ENCODE peak calls at places on chromosomes 5 and 9, in eight cellular contexts. One of them, this sample, is unnamed.

GRCh38 chr9:2663486-2663885 is 41.9 kb downstream of the VLDLR start:
- ATAC-seq in GM12878: no peak
- ATAC-seq in upper lobe of left lung: no peak
- ATAC-seq in K562: no peak
- ATAC-seq in HCT116: no peak
- ATAC-seq in Panc1: no peak
- ATAC-seq in HepG2: no peak
- ATAC-seq in GM23338: no peak
- ATAC-seq in this sample: no peak

GRCh38 chr9:85599540-85600140 is 142.1 kb downstream of the AGTPBP1 start:
- ATAC-seq in GM12878: no peak
- ATAC-seq in upper lobe of left lung: no peak
- ATAC-seq in K562: no peak
- ATAC-seq in HCT116: no peak
- ATAC-seq in Panc1: no peak
- ATAC-seq in HepG2: no peak
- ATAC-seq in GM23338: no peak
- ATAC-seq in this sample: no peak

GRCh38 chr5:131647078-131647769 is 12.2 kb upstream of the RAPGEF6 start:
- ATAC-seq in GM12878: peak; percentile 94
- ATAC-seq in upper lobe of left lung: no peak
- ATAC-seq in K562: peak; percentile 62
- ATAC-seq in HCT116: no peak
- ATAC-seq in Panc1: no peak
- ATAC-seq in HepG2: no peak
- ATAC-seq in GM23338: no peak
- ATAC-seq in this sample: no peak

GRCh38 chr5:19200251-19200650 is 787.7 kb downstream of the CDH18 start:
- ATAC-seq in GM12878: no peak
- ATAC-seq in upper lobe of left lung: no peak
- ATAC-seq in K562: no peak
- ATAC-seq in HCT116: no peak
- ATAC-seq in Panc1: no peak
- ATAC-seq in HepG2: no peak
- ATAC-seq in GM23338: no peak
- ATAC-seq in this sample: no peak

GRCh38 chr9:130461218-130461630 is 16.5 kb downstream of the ASS1 start:
- ATAC-seq in GM12878: peak; percentile 94
- ATAC-seq in upper lobe of left lung: peak; percentile 52
- ATAC-seq in K562: peak; percentile 84
- ATAC-seq in HCT116: peak; percentile 87
- ATAC-seq in Panc1: peak; percentile 82
- ATAC-seq in HepG2: peak; percentile 72
- ATAC-seq in GM23338: peak; percentile 88
- ATAC-seq in this sample: peak; percentile 44

GRCh38 chr5:58133631-58134296 is 326.1 kb downstream of the PLK2 start:
- ATAC-seq in GM12878: no peak
- ATAC-seq in upper lobe of left lung: no peak
- ATAC-seq in K562: no peak
- ATAC-seq in HCT116: no peak
- ATAC-seq in Panc1: no peak
- ATAC-seq in HepG2: no peak
- ATAC-seq in GM23338: no peak
- ATAC-seq in this sample: no peak

GRCh38 chr9:18855636-18856035 is 177.4 kb downstream of the SAXO1 start:
- ATAC-seq in GM12878: no peak
- ATAC-seq in upper lobe of left lung: no peak
- ATAC-seq in K562: no peak
- ATAC-seq in HCT116: no peak
- ATAC-seq in Panc1: no peak
- ATAC-seq in HepG2: no peak
- ATAC-seq in GM23338: no peak
- ATAC-seq in this sample: no peak

GRCh38 chr5:178642351-178642909 is 15.6 kb upstream of the CLK4 start:
- ATAC-seq in GM12878: no peak
- ATAC-seq in upper lobe of left lung: no peak
- ATAC-seq in K562: no peak
- ATAC-seq in HCT116: no peak
- ATAC-seq in Panc1: peak; percentile 86
- ATAC-seq in HepG2: no peak
- ATAC-seq in GM23338: no peak
- ATAC-seq in this sample: no peak

GRCh38 chr9:71157731-71158130 is 36.3 kb upstream of the TRPM3 start:
- ATAC-seq in GM12878: no peak
- ATAC-seq in upper lobe of left lung: no peak
- ATAC-seq in K562: no peak
- ATAC-seq in HCT116: no peak
- ATAC-seq in Panc1: no peak
- ATAC-seq in HepG2: no peak
- ATAC-seq in GM23338: no peak
- ATAC-seq in this sample: no peak

GRCh38 chr9:92404437-92404836 is at the start of gene OGN:
- ATAC-seq in GM12878: no peak
- ATAC-seq in upper lobe of left lung: no peak
- ATAC-seq in K562: no peak
- ATAC-seq in HCT116: no peak
- ATAC-seq in Panc1: no peak
- ATAC-seq in HepG2: no peak
- ATAC-seq in GM23338: no peak
- ATAC-seq in this sample: no peak

GRCh38 chr5:73603998-73604397 is 22.0 kb upstream of the ARHGEF28 start:
- ATAC-seq in GM12878: no peak
- ATAC-seq in upper lobe of left lung: no peak
- ATAC-seq in K562: no peak
- ATAC-seq in HCT116: no peak
- ATAC-seq in Panc1: no peak
- ATAC-seq in HepG2: no peak
- ATAC-seq in GM23338: no peak
- ATAC-seq in this sample: no peak

GRCh38 chr9:101639301-101639700 is 44.5 kb upstream of the PPP3R2 start:
- ATAC-seq in GM12878: no peak
- ATAC-seq in upper lobe of left lung: no peak
- ATAC-seq in K562: no peak
- ATAC-seq in HCT116: no peak
- ATAC-seq in Panc1: no peak
- ATAC-seq in HepG2: no peak
- ATAC-seq in GM23338: no peak
- ATAC-seq in this sample: no peak

GRCh38 chr9:2290382-2290781 is 275.2 kb downstream of the SMARCA2 start:
- ATAC-seq in GM12878: no peak
- ATAC-seq in upper lobe of left lung: no peak
- ATAC-seq in K562: no peak
- ATAC-seq in HCT116: no peak
- ATAC-seq in Panc1: no peak
- ATAC-seq in HepG2: no peak
- ATAC-seq in GM23338: no peak
- ATAC-seq in this sample: no peak

GRCh38 chr9:5582835-5583195 is 46.1 kb upstream of the RIC1 start:
- ATAC-seq in GM12878: peak; percentile 73
- ATAC-seq in upper lobe of left lung: no peak
- ATAC-seq in K562: no peak
- ATAC-seq in HCT116: no peak
- ATAC-seq in Panc1: no peak
- ATAC-seq in HepG2: no peak
- ATAC-seq in GM23338: no peak
- ATAC-seq in this sample: peak; percentile 57

GRCh38 chr5:141603912-141604311 is 14.9 kb downstream of the DIAPH1 start:
- ATAC-seq in GM12878: no peak
- ATAC-seq in upper lobe of left lung: no peak
- ATAC-seq in K562: peak; percentile 5
- ATAC-seq in HCT116: peak; percentile 27
- ATAC-seq in Panc1: no peak
- ATAC-seq in HepG2: no peak
- ATAC-seq in GM23338: peak; percentile 59
- ATAC-seq in this sample: no peak

GRCh38 chr5:94028001-94028400 is 286.6 kb upstream of the POU5F2 start:
- ATAC-seq in GM12878: no peak
- ATAC-seq in upper lobe of left lung: no peak
- ATAC-seq in K562: no peak
- ATAC-seq in HCT116: no peak
- ATAC-seq in Panc1: no peak
- ATAC-seq in HepG2: no peak
- ATAC-seq in GM23338: no peak
- ATAC-seq in this sample: no peak

GRCh38 chr5:76556511-76557221 is 66.5 kb downstream of the F2RL2 start:
- ATAC-seq in GM12878: peak; percentile 98
- ATAC-seq in upper lobe of left lung: no peak
- ATAC-seq in K562: peak; percentile 29
- ATAC-seq in HCT116: no peak
- ATAC-seq in Panc1: no peak
- ATAC-seq in HepG2: no peak
- ATAC-seq in GM23338: no peak
- ATAC-seq in this sample: no peak

DNA sequence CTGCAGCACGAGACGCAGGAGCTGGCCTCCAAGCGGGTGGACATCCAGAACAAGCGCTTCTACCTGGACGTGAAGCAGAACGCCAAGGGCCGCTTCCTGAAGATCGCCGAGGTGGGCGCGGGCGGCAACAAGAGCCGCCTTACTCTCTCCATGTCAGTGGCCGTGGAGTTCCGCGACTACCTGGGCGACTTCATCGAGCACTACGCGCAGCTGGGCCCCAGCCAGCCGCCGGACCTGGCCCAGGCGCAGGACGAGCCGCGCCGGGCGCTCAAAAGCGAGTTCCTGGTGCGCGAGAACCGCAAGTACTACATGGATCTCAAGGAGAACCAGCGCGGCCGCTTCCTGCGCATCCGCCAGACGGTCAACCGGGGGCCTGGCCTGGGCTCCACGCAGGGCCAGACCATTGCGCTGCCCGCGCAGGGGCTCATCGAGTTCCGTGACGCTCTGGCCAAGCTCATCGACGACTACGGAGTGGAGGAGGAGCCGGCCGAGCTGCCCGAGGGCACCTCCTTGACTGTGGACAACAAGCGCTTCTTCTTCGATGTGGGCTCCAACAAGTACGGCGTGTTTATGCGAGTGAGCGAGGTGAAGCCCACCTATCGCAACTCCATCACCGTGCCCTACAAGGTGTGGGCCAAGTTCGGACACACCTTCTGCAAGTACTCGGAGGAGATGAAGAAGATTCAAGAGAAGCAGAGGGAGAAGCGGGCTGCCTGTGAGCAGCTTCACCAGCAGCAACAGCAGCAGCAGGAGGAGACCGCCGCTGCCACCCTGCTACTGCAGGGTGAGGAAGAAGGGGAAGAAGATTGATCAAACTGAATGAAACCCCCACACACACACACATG is 654 bp downstream of the PURA start:
- ATAC-seq in GM12878: peak; percentile 48
- ATAC-seq in upper lobe of left lung: peak; percentile 87
- ATAC-seq in K562: peak; percentile 44
- ATAC-seq in HCT116: peak; percentile 16
- ATAC-seq in Panc1: peak; percentile 62
- ATAC-seq in HepG2: peak; percentile 45
- ATAC-seq in GM23338: peak; percentile 10
- ATAC-seq in this sample: peak; percentile 72
- TF ChIP-seq POLR2AphosphoS5 in GM12878: no peak
- TF ChIP-seq POLR2AphosphoS5 in upper lobe of left lung: peak; percentile 49
- TF ChIP-seq POLR2AphosphoS5 in K562: no peak
- TF ChIP-seq POLR2AphosphoS5 in HCT116: no peak
- TF ChIP-seq POLR2AphosphoS5 in Panc1: no peak
- TF ChIP-seq POLR2AphosphoS5 in HepG2: no peak
- TF ChIP-seq POLR2AphosphoS5 in GM23338: no peak
- TF ChIP-seq POLR2AphosphoS5 in this sample: peak; percentile 76

DNA sequence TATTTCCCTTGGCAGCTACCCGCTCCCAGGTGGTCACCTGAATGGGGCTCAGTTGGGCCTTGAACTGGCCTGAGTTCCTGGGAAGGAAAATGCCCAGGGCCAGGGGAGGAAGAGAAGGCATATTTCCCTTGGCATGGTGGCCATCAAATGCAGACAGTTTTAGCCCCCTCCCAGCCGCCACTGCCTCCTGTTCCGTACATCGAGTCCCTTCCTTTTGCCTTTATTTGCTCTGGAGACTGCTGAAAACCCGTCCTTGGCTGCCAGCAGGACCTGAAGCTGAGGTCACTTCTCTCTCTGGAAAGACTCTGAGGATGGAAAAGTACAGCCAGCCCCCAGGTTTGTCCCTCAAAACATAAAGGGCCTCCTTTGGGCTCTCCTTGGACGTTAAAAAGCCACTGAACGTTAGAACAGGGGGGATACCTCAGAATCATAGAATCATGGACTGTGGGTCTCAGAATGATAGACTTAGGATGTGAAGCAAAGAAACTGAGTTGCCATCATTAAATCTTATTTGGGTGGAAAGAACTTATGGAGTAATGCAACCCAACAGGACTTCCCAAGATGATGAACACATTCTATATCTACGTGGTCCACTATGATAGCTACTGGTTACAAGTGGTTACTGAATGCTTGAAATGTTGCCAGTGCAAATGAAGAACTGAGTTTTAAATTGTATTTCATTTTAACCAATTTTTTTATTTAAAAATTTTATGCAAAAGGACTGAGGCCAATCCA is 7.1 kb downstream of the SPARC start:
- ATAC-seq in GM12878: no peak
- ATAC-seq in upper lobe of left lung: no peak
- ATAC-seq in K562: no peak
- ATAC-seq in HCT116: no peak
- ATAC-seq in Panc1: no peak
- ATAC-seq in HepG2: no peak
- ATAC-seq in GM23338: no peak
- ATAC-seq in this sample: no peak
- H3K4me1 ChIP-seq in GM12878: peaks cover 30% of the 10 kb centered on the region
- H3K4me1 ChIP-seq in upper lobe of left lung: peaks cover 89% of the 10 kb centered on the region
- H3K4me1 ChIP-seq in K562: peaks cover 5% of the 10 kb centered on the region
- H3K4me1 ChIP-seq in HCT116: peaks cover 5% of the 10 kb centered on the region
- H3K4me1 ChIP-seq in Panc1: peaks cover 24% of the 10 kb centered on the region
- H3K4me1 ChIP-seq in HepG2: peaks cover 2% of the 10 kb centered on the region
- H3K4me1 ChIP-seq in GM23338: peaks cover 44% of the 10 kb centered on the region
- H3K4me1 ChIP-seq in this sample: peaks cover 100% of the 10 kb centered on the region

GRCh38 chr5:78903936-78904335 is 81.2 kb downstream of the ARSB start:
- ATAC-seq in GM12878: no peak
- ATAC-seq in upper lobe of left lung: no peak
- ATAC-seq in K562: no peak
- ATAC-seq in HCT116: no peak
- ATAC-seq in Panc1: no peak
- ATAC-seq in HepG2: no peak
- ATAC-seq in GM23338: no peak
- ATAC-seq in this sample: no peak
- TF ChIP-seq POLR2AphosphoS5 in GM12878: no peak
- TF ChIP-seq POLR2AphosphoS5 in upper lobe of left lung: no peak
- TF ChIP-seq POLR2AphosphoS5 in K562: no peak
- TF ChIP-seq POLR2AphosphoS5 in HCT116: no peak
- TF ChIP-seq POLR2AphosphoS5 in Panc1: no peak
- TF ChIP-seq POLR2AphosphoS5 in HepG2: no peak
- TF ChIP-seq POLR2AphosphoS5 in GM23338: no peak
- TF ChIP-seq POLR2AphosphoS5 in this sample: no peak

DNA sequence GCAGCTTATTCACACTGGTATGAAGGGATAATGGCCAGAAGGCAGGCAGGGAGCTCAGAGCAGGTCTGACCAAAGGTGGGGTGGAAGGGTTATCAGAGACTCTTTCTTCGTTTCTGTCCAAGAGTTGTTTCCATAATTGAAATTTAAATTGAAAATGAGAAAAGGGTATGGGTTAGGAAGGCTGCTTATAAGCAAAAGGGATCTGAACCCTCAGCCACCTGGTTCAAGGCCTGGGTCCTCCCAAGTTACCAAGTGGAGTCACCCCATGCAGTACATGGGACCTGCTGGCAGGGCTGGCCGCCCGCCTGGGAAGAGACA is 17.8 kb downstream of the EEIG1 start:
- ATAC-seq in GM12878: no peak
- ATAC-seq in upper lobe of left lung: no peak
- ATAC-seq in K562: no peak
- ATAC-seq in HCT116: no peak
- ATAC-seq in Panc1: peak; percentile 38
- ATAC-seq in HepG2: no peak
- ATAC-seq in GM23338: peak; percentile 11
- ATAC-seq in this sample: no peak
- H3K4me1 ChIP-seq in GM12878: peaks cover 18% of the 10 kb centered on the region
- H3K4me1 ChIP-seq in upper lobe of left lung: peaks cover 54% of the 10 kb centered on the region
- H3K4me1 ChIP-seq in K562: peaks cover 36% of the 10 kb centered on the region
- H3K4me1 ChIP-seq in HCT116: peaks cover 79% of the 10 kb centered on the region
- H3K4me1 ChIP-seq in Panc1: peaks cover 88% of the 10 kb centered on the region
- H3K4me1 ChIP-seq in HepG2: peaks cover 68% of the 10 kb centered on the region
- H3K4me1 ChIP-seq in GM23338: peaks cover 21% of the 10 kb centered on the region
- H3K4me1 ChIP-seq in this sample: peaks cover 88% of the 10 kb centered on the region